ENCODE peak calls at places on chromosomes 6 and 20, in nine cellular contexts. X is left ventricle myocardium inferior, M is cardiac muscle cell, R is mammary epithelial cell, V is IMR-90, S is kidney, W is adrenal gland, A is BJ, T is fibroblast of pulmonary artery. L is an unnamed sample.

GRCh38 chr6:6847591-6847990 is 259.1 kb downstream of the LY86 start:
- DNase-seq in X (no peak), R (no peak), W (no peak), V (no peak), A (no peak), M (no peak), T (no peak), S (no peak), L (no peak)

GRCh38 chr20:1308067-1308701 is 20.8 kb downstream of the SDCBP2 start:
- DNase-seq in X (no peak), M (no peak), A (no peak), S (peak), T (no peak), R (no peak), V (no peak), W (no peak), L (no peak)

GRCh38 chr20:8306916-8307315 is 174.8 kb downstream of the PLCB1 start:
- DNase-seq in T (no peak), M (no peak), R (no peak), V (no peak), S (no peak), X (no peak), W (no peak), A (no peak), L (no peak)

GRCh38 chr6:39003072-39003471 is 45.5 kb upstream of the GLP1R start:
- DNase-seq in R (peak), W (no peak), M (peak), A (no peak), T (no peak), S (no peak), V (no peak), X (no peak), L (no peak)

GRCh38 chr20:45841407-45842129 is 8.0 kb downstream of the SNX21 start:
- DNase-seq in W (no peak), R (no peak), V (no peak), S (peak), M (no peak), A (no peak), X (no peak), T (no peak), L (no peak)

GRCh38 chr6:24924956-24925355 is 10.8 kb downstream of the RIPOR2 start:
- DNase-seq in M (no peak), A (no peak), W (no peak), R (peak), X (no peak), V (no peak), T (no peak), S (no peak), L (no peak)

GRCh38 chr6:24394777-24395437 is 7.8 kb upstream of the MRS2 start:
- DNase-seq in X (no peak), S (no peak), R (peak), A (peak), W (no peak), V (peak), T (peak), M (no peak), L (no peak)

GRCh38 chr20:36314734-36315544 is 8.8 kb downstream of the DLGAP4 start:
- DNase-seq in A (no peak), M (no peak), T (no peak), X (no peak), R (no peak), S (no peak), W (no peak), V (no peak), L (no peak)

GRCh38 chr20:53216478-53216855 is 244.3 kb downstream of the TSHZ2 start:
- DNase-seq in X (no peak), V (no peak), M (no peak), S (no peak), R (no peak), A (no peak), W (no peak), T (no peak), L (no peak)

GRCh38 chr20:22663528-22664025 is 79.2 kb upstream of the FOXA2 start:
- DNase-seq in A (no peak), V (no peak), M (no peak), T (no peak), R (no peak), X (no peak), S (no peak), W (no peak), L (no peak)

GRCh38 chr20:51188941-51189340 is 166.0 kb upstream of the KCNG1 start:
- DNase-seq in R (no peak), W (no peak), V (no peak), A (no peak), X (no peak), M (no peak), S (no peak), T (no peak), L (no peak)

GRCh38 chr6:138814179-138814834 is 18.4 kb downstream of the ECT2L start:
- DNase-seq in V (no peak), W (no peak), X (no peak), S (no peak), A (no peak), T (no peak), M (no peak), R (peak), L (no peak)

GRCh38 chr6:143399176-143399575 is 51.3 kb downstream of the ADAT2 start:
- DNase-seq in R (no peak), S (no peak), V (no peak), M (no peak), W (no peak), X (no peak), A (no peak), T (peak), L (no peak)

GRCh38 chr6:74611220-74611619 is 594.6 kb downstream of the COL12A1 start:
- DNase-seq in R (no peak), T (no peak), W (no peak), S (no peak), V (peak), M (no peak), A (no peak), X (no peak), L (no peak)

GRCh38 chr6:912871-913663 is 220.1 kb upstream of the EXOC2 start:
- DNase-seq in V (peak), M (peak), S (no peak), W (no peak), T (no peak), A (no peak), X (no peak), R (peak), L (no peak)

GRCh38 chr6:28758046-28758817 is 165.6 kb downstream of the TRIM27 start:
- DNase-seq in W (no peak), S (no peak), X (no peak), M (no peak), A (no peak), R (peak), V (peak), T (peak), L (no peak)

GRCh38 chr6:3518356-3518841 is 61.5 kb upstream of the SLC22A23 start:
- DNase-seq in A (peak), W (no peak), X (no peak), V (peak), M (no peak), T (peak), S (no peak), R (peak), L (no peak)

GRCh38 chr20:50868509-50869495 is 62.4 kb downstream of the ADNP start:
- DNase-seq in A (no peak), S (peak), T (no peak), V (peak), M (no peak), X (no peak), R (peak), W (no peak), L (no peak)

GRCh38 chr6:140623498-140623897 is 1249.0 kb upstream of the CITED2 start:
- DNase-seq in X (no peak), R (peak), A (peak), W (no peak), S (no peak), V (peak), T (peak), M (no peak), L (no peak)

GRCh38 chr6:162921062-162921461 is 193.3 kb downstream of the PACRG start:
- DNase-seq in R (no peak), M (no peak), S (no peak), V (no peak), T (no peak), X (no peak), W (no peak), A (no peak), L (no peak)

GRCh38 chr6:21522007-21522758 is 71.4 kb upstream of the SOX4 start:
- DNase-seq in R (no peak), T (no peak), A (no peak), V (no peak), W (no peak), M (no peak), X (no peak), S (no peak), L (no peak)

GRCh38 chr6:21527731-21528130 is 65.8 kb upstream of the SOX4 start:
- DNase-seq in S (no peak), A (no peak), V (no peak), X (no peak), W (no peak), R (no peak), M (no peak), T (no peak), L (no peak)

GRCh38 chr6:21523652-21524051 is 69.9 kb upstream of the SOX4 start:
- DNase-seq in M (no peak), V (no peak), S (no peak), X (no peak), A (no peak), T (no peak), R (no peak), W (no peak), L (no peak)

GRCh38 chr6:21526974-21527373 is 66.6 kb upstream of the SOX4 start:
- DNase-seq in A (no peak), S (no peak), T (no peak), X (no peak), W (no peak), V (no peak), R (no peak), M (no peak), L (no peak)

DNA sequence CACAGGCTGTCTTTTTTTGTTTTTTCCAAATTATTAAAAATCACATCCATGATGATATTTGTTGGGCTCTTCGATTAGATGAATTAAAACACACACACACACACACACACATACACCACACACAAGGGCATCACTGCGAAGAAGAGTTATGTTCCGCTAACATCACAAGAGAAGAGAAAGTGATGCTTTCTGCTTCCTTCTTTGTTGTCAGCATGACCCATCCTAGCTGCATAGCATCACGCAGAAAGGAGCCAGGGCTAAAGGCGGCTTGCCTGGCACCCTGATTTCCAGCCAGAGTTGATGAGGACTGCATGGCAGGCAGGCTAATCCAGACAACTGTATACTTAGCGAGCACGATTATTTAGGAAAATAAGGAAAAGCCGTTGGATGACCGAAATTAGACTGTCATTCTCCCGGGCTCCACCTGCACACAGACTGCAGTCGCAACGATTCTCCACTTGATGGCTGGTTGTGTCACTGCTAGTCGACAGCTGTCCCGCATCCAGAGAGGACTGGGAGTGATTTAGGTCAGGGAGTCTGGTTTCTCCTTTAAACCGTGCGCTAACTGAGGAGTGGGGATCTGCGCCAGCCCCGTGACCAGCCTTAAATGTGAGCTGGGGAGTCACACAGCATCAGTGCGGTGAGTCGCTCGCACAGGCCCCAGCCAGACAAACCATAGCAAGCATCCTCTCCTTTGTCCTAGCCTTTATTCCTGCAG is 70.6 kb upstream of the SOX4 start:
- DNase-seq in W (no peak), A (no peak), M (no peak), S (no peak), V (no peak), T (no peak), R (no peak), X (no peak), L (no peak)
- TF ChIP-seq CTCF in W (no peak), A (no peak), M (no peak), S (no peak), V (no peak), T (no peak), R (no peak), X (peak), L (no peak)

DNA sequence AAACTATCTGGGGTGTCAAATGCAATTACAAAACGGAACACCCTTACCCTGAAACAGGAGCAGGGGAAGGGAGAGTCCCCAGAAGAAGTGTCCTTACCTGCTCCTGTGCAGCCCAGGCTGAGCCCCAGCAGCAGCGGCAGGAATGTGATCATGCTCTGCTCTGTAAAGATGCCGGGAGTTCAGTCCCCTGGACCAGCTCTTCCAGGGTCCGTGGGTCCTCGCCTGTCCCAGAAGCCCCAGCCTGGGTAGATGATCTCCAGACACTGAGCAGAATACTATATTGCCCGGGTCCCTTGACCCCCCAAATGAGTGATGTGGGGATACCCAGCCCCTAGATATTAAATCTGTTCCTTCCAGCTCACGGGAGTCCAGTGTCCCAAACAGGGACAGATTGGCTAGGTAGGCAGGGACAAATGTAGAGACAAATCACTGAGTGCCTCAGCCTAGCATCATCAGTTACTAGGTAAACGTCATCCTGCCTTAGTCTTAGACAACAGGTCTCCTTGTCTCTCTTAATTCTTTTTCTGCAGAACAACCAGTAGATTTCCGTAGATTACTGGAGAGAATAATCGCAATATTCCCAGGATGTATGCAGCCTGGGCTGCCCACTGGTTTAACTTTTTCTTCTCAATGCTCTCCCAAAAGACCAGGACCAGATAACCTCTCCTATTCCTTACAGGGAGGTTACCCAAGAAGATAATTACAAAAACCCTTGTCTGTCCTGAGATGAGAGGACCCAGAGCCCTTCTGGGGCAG is at the start of gene HLA-DMB:
- DNase-seq in M (peak), R (peak), W (peak), V (peak), T (peak), S (peak), X (no peak), A (no peak), L (no peak)
- H3K4me3 ChIP-seq in M (peak), R (peak), W (peak), V (peak), T (no peak), S (peak), X (peak), A (no peak), L (peak)

GRCh38 chr6:165891320-165891719 is 228.3 kb upstream of the PDE10A start:
- DNase-seq in M (no peak), R (no peak), S (no peak), X (no peak), T (no peak), V (no peak), W (no peak), A (no peak), L (no peak)
- TF ChIP-seq CTCF in M (no peak), R (no peak), S (no peak), X (no peak), T (peak), V (no peak), W (no peak), A (no peak), L (no peak)

GRCh38 chr6:109457596-109457996 is 2.0 kb upstream of the MICAL1 start:
- DNase-seq in W (no peak), V (no peak), R (no peak), M (no peak), A (no peak), T (no peak), S (no peak), X (no peak), L (no peak)
- H3K4me3 ChIP-seq in W (no peak), V (no peak), R (no peak), M (no peak), A (no peak), T (no peak), S (no peak), X (no peak), L (no peak)

GRCh38 chr6:154367333-154367732 is 10.7 kb upstream of the IPCEF1 start:
- DNase-seq in R (no peak), W (no peak), A (no peak), T (no peak), X (no peak), M (no peak), V (no peak), S (no peak), L (no peak)

GRCh38 chr6:154371337-154371736 is 14.7 kb upstream of the IPCEF1 start:
- DNase-seq in S (no peak), R (no peak), V (no peak), W (no peak), M (no peak), T (no peak), A (no peak), X (no peak), L (no peak)

GRCh38 chr6:154373971-154374370 is 17.4 kb upstream of the IPCEF1 start:
- DNase-seq in A (no peak), V (no peak), W (no peak), S (no peak), T (no peak), X (no peak), M (no peak), R (no peak), L (no peak)

GRCh38 chr6:154367839-154368695 is 11.5 kb upstream of the IPCEF1 start:
- DNase-seq in T (no peak), W (no peak), A (no peak), V (no peak), R (peak), S (no peak), X (no peak), M (no peak), L (no peak)

DNA sequence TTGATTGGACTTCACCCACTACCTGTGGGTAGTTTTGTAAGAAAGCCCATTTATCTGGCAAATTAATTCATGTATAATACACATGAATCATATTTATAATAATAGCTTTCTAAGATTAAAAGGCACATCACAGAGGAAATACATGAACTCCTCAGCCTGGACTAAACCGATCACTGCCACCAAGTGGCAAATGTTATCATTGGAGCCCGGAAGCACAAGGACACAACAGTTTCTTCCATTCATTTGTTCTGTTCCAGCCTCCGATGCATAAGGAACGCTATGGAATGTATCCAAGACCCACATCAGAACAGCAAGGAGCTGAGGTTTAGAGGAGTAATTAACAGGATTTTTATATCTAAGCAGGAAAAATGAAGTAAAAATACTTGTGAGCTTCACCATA is 13.9 kb upstream of the IPCEF1 start:
- DNase-seq in T (peak), R (peak), X (no peak), M (peak), V (peak), A (peak), S (no peak), W (peak), L (no peak)
- TF ChIP-seq CTCF in T (peak), R (peak), X (peak), M (peak), V (peak), A (peak), S (peak), W (peak), L (no peak)

DNA sequence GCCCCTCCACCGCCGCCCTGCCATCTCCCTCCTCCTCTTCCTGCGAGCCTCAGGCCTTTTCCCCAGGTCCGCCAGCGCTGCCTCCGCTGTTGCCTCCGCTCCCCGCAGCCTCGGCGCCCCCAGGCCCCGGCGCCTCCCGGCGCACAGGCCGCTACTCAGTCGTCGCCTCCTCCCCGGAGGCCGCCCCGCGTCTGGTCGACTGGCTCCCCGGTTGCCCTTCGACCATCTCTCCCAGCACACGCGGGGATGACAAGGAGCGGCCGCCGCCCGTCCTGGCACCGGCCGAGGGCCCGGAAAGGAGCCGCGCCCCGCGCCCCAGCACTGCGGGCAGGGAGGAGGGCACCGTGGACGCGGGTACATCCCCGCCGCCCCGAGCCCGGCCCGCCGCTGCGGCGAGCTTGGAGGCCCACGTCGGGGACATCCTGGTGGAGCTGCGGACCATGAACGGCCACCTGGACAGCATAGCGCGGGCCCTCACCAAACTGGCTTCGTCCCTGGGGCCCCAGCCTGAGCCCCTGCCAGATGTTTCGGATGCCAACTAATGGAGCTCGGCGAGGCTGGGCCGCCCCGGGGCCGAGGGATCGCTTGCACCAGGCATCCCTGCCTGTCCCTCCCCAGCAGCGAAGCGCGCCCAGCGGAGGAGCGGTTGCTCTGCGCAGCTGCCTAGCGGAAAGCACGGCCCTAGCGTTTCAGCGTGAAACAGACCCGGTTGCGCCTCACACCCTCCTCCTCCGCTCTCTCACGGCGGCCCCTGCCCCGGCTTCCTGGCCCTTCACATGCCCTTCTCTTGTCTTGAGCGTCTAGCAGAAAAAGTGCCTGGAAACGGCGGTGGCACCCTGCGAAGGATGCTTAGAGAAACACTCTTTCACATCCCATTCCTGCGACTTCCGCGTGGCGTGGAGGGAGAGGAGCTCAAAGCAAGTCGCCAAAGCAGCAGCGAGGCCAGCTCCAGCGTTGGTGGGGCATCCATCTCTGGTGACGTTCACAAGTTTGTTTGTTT is 285.7 kb upstream of the SUPT3H start:
- DNase-seq in X (peak), V (no peak), R (no peak), A (no peak), T (peak), S (peak), W (no peak), M (peak), L (no peak)
- H3K4me3 ChIP-seq in X (peak), V (peak), R (no peak), A (no peak), T (no peak), S (no peak), W (no peak), M (peak), L (peak)

DNA sequence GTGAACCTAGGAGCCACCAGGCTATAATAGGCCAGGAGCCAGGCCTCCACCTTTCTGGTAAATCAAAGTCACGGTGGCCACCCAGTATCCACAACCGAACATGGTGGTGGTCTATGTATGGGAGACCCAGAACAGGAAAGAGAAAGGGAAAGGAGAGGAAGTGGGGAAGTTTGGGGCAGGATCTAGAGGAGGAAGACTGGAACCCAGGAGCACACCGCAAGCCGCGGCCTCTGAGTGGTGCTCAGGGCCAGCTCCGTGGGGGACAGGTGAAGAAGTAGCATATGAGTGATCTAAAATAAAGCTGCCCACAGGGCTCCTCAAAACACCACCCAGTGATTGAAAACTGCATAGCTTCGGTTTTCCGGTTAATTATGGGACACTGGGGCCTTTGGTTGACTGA is 214.8 kb downstream of the ZDHHC14 start:
- DNase-seq in V (no peak), M (no peak), A (no peak), W (no peak), S (no peak), R (no peak), T (no peak), X (no peak), L (no peak)
- TF ChIP-seq CTCF in V (no peak), M (no peak), A (no peak), W (no peak), S (no peak), R (no peak), T (no peak), X (no peak), L (no peak)